ENCODE peak calls at places on chromosomes 12 and 14, in ten cellular contexts. One of them, this sample, is unnamed.

GRCh38 chr12:12927211-12928079 is 24.5 kb downstream of the GPRC5D start:
- DNase-seq in foreskin fibroblast: no peak
- DNase-seq in endodermal cell: no peak
- DNase-seq in epithelial cell of esophagus: peak
- DNase-seq in left ventricle myocardium superior: peak
- DNase-seq in progenitor cell of endocrine pancreas: peak
- DNase-seq in posterior cingulate gyrus: no peak
- DNase-seq in WERI-Rb-1: no peak
- DNase-seq in neuronal stem cell: no peak
- DNase-seq in EL: no peak
- DNase-seq in this sample: peak

GRCh38 chr12:34401659-34402227 is 379.4 kb downstream of the ALG10 start:
- DNase-seq in foreskin fibroblast: no peak
- DNase-seq in endodermal cell: peak
- DNase-seq in epithelial cell of esophagus: no peak
- DNase-seq in left ventricle myocardium superior: peak
- DNase-seq in progenitor cell of endocrine pancreas: peak
- DNase-seq in posterior cingulate gyrus: peak
- DNase-seq in WERI-Rb-1: peak
- DNase-seq in neuronal stem cell: no peak
- DNase-seq in EL: no peak
- DNase-seq in this sample: peak

GRCh38 chr12:122368361-122369073 is 54.0 kb downstream of the CLIP1 start:
- DNase-seq in foreskin fibroblast: peak
- DNase-seq in endodermal cell: peak
- DNase-seq in epithelial cell of esophagus: peak
- DNase-seq in left ventricle myocardium superior: no peak
- DNase-seq in progenitor cell of endocrine pancreas: no peak
- DNase-seq in posterior cingulate gyrus: no peak
- DNase-seq in WERI-Rb-1: no peak
- DNase-seq in neuronal stem cell: no peak
- DNase-seq in EL: peak
- DNase-seq in this sample: no peak

GRCh38 chr14:100708349-100709217 is 18.1 kb upstream of the DLK1 start:
- DNase-seq in foreskin fibroblast: peak
- DNase-seq in endodermal cell: peak
- DNase-seq in epithelial cell of esophagus: no peak
- DNase-seq in left ventricle myocardium superior: peak
- DNase-seq in progenitor cell of endocrine pancreas: peak
- DNase-seq in posterior cingulate gyrus: no peak
- DNase-seq in WERI-Rb-1: peak
- DNase-seq in neuronal stem cell: no peak
- DNase-seq in EL: no peak
- DNase-seq in this sample: no peak

GRCh38 chr14:102040153-102040552 is 46.7 kb downstream of the HSP90AA1 start:
- DNase-seq in foreskin fibroblast: no peak
- DNase-seq in endodermal cell: no peak
- DNase-seq in epithelial cell of esophagus: no peak
- DNase-seq in left ventricle myocardium superior: no peak
- DNase-seq in progenitor cell of endocrine pancreas: no peak
- DNase-seq in posterior cingulate gyrus: no peak
- DNase-seq in WERI-Rb-1: no peak
- DNase-seq in neuronal stem cell: no peak
- DNase-seq in EL: no peak
- DNase-seq in this sample: no peak

GRCh38 chr12:2345902-2346301 is 293.1 kb downstream of the CACNA1C start:
- DNase-seq in foreskin fibroblast: no peak
- DNase-seq in endodermal cell: peak
- DNase-seq in epithelial cell of esophagus: no peak
- DNase-seq in left ventricle myocardium superior: no peak
- DNase-seq in progenitor cell of endocrine pancreas: no peak
- DNase-seq in posterior cingulate gyrus: no peak
- DNase-seq in WERI-Rb-1: no peak
- DNase-seq in neuronal stem cell: no peak
- DNase-seq in EL: no peak
- DNase-seq in this sample: no peak

GRCh38 chr14:86532219-86532618 is 1002.3 kb downstream of the FLRT2 start:
- DNase-seq in foreskin fibroblast: peak
- DNase-seq in endodermal cell: no peak
- DNase-seq in epithelial cell of esophagus: peak
- DNase-seq in left ventricle myocardium superior: no peak
- DNase-seq in progenitor cell of endocrine pancreas: no peak
- DNase-seq in posterior cingulate gyrus: no peak
- DNase-seq in WERI-Rb-1: no peak
- DNase-seq in neuronal stem cell: no peak
- DNase-seq in EL: peak
- DNase-seq in this sample: no peak

GRCh38 chr12:56631790-56632700 is 1.9 kb upstream of the BAZ2A start:
- DNase-seq in foreskin fibroblast: peak
- DNase-seq in endodermal cell: peak
- DNase-seq in epithelial cell of esophagus: peak
- DNase-seq in left ventricle myocardium superior: peak
- DNase-seq in progenitor cell of endocrine pancreas: peak
- DNase-seq in posterior cingulate gyrus: peak
- DNase-seq in WERI-Rb-1: peak
- DNase-seq in neuronal stem cell: no peak
- DNase-seq in EL: peak
- DNase-seq in this sample: peak

GRCh38 chr12:96167492-96167891 is 26.7 kb upstream of the ELK3 start:
- DNase-seq in foreskin fibroblast: no peak
- DNase-seq in endodermal cell: no peak
- DNase-seq in epithelial cell of esophagus: no peak
- DNase-seq in left ventricle myocardium superior: no peak
- DNase-seq in progenitor cell of endocrine pancreas: no peak
- DNase-seq in posterior cingulate gyrus: no peak
- DNase-seq in WERI-Rb-1: no peak
- DNase-seq in neuronal stem cell: no peak
- DNase-seq in EL: no peak
- DNase-seq in this sample: no peak

GRCh38 chr12:18859400-18859799 is 121.5 kb downstream of the CAPZA3 start:
- DNase-seq in foreskin fibroblast: peak
- DNase-seq in endodermal cell: no peak
- DNase-seq in epithelial cell of esophagus: no peak
- DNase-seq in left ventricle myocardium superior: no peak
- DNase-seq in progenitor cell of endocrine pancreas: no peak
- DNase-seq in posterior cingulate gyrus: no peak
- DNase-seq in WERI-Rb-1: no peak
- DNase-seq in neuronal stem cell: no peak
- DNase-seq in EL: no peak
- DNase-seq in this sample: no peak

GRCh38 chr12:91133871-91134270 is 22.6 kb upstream of the LUM start:
- DNase-seq in foreskin fibroblast: peak
- DNase-seq in endodermal cell: no peak
- DNase-seq in epithelial cell of esophagus: no peak
- DNase-seq in left ventricle myocardium superior: no peak
- DNase-seq in progenitor cell of endocrine pancreas: no peak
- DNase-seq in posterior cingulate gyrus: no peak
- DNase-seq in WERI-Rb-1: no peak
- DNase-seq in neuronal stem cell: no peak
- DNase-seq in EL: peak
- DNase-seq in this sample: no peak

GRCh38 chr12:2402180-2402579 is 349.4 kb downstream of the CACNA1C start:
- DNase-seq in foreskin fibroblast: peak
- DNase-seq in endodermal cell: no peak
- DNase-seq in epithelial cell of esophagus: no peak
- DNase-seq in left ventricle myocardium superior: no peak
- DNase-seq in progenitor cell of endocrine pancreas: no peak
- DNase-seq in posterior cingulate gyrus: no peak
- DNase-seq in WERI-Rb-1: no peak
- DNase-seq in neuronal stem cell: no peak
- DNase-seq in EL: no peak
- DNase-seq in this sample: no peak

GRCh38 chr14:38867561-38868150 is 235.4 kb downstream of the SEC23A start:
- DNase-seq in foreskin fibroblast: peak
- DNase-seq in endodermal cell: peak
- DNase-seq in epithelial cell of esophagus: peak
- DNase-seq in left ventricle myocardium superior: peak
- DNase-seq in progenitor cell of endocrine pancreas: peak
- DNase-seq in posterior cingulate gyrus: peak
- DNase-seq in WERI-Rb-1: peak
- DNase-seq in neuronal stem cell: peak
- DNase-seq in EL: peak
- DNase-seq in this sample: peak

GRCh38 chr12:105935981-105936380 is 202.8 kb downstream of the NUAK1 start:
- DNase-seq in foreskin fibroblast: peak
- DNase-seq in endodermal cell: no peak
- DNase-seq in epithelial cell of esophagus: peak
- DNase-seq in left ventricle myocardium superior: no peak
- DNase-seq in progenitor cell of endocrine pancreas: no peak
- DNase-seq in posterior cingulate gyrus: no peak
- DNase-seq in WERI-Rb-1: no peak
- DNase-seq in neuronal stem cell: no peak
- DNase-seq in EL: peak
- DNase-seq in this sample: no peak

GRCh38 chr12:10372534-10372931 is 17.3 kb downstream of the KLRK1 start:
- DNase-seq in foreskin fibroblast: no peak
- DNase-seq in endodermal cell: peak
- DNase-seq in epithelial cell of esophagus: no peak
- DNase-seq in left ventricle myocardium superior: no peak
- DNase-seq in progenitor cell of endocrine pancreas: no peak
- DNase-seq in posterior cingulate gyrus: no peak
- DNase-seq in WERI-Rb-1: no peak
- DNase-seq in neuronal stem cell: no peak
- DNase-seq in EL: no peak
- DNase-seq in this sample: no peak

GRCh38 chr12:2456813-2457186 is 338.0 kb upstream of the FKBP4 start:
- DNase-seq in foreskin fibroblast: no peak
- DNase-seq in endodermal cell: no peak
- DNase-seq in epithelial cell of esophagus: no peak
- DNase-seq in left ventricle myocardium superior: no peak
- DNase-seq in progenitor cell of endocrine pancreas: no peak
- DNase-seq in posterior cingulate gyrus: no peak
- DNase-seq in WERI-Rb-1: no peak
- DNase-seq in neuronal stem cell: no peak
- DNase-seq in EL: no peak
- DNase-seq in this sample: no peak

GRCh38 chr14:79166171-79166570 is 996.0 kb downstream of the NRXN3 start:
- DNase-seq in foreskin fibroblast: no peak
- DNase-seq in endodermal cell: no peak
- DNase-seq in epithelial cell of esophagus: no peak
- DNase-seq in left ventricle myocardium superior: no peak
- DNase-seq in progenitor cell of endocrine pancreas: no peak
- DNase-seq in posterior cingulate gyrus: no peak
- DNase-seq in WERI-Rb-1: no peak
- DNase-seq in neuronal stem cell: no peak
- DNase-seq in EL: no peak
- DNase-seq in this sample: no peak

GRCh38 chr12:59452259-59452658 is 143.6 kb upstream of the SLC16A7 start:
- DNase-seq in foreskin fibroblast: peak
- DNase-seq in endodermal cell: no peak
- DNase-seq in epithelial cell of esophagus: peak
- DNase-seq in left ventricle myocardium superior: no peak
- DNase-seq in progenitor cell of endocrine pancreas: no peak
- DNase-seq in posterior cingulate gyrus: no peak
- DNase-seq in WERI-Rb-1: no peak
- DNase-seq in neuronal stem cell: no peak
- DNase-seq in EL: peak
- DNase-seq in this sample: no peak

GRCh38 chr12:95790912-95791849 is 617 bp upstream of the NTN4 start:
- DNase-seq in foreskin fibroblast: peak
- DNase-seq in endodermal cell: peak
- DNase-seq in epithelial cell of esophagus: peak
- DNase-seq in left ventricle myocardium superior: peak
- DNase-seq in progenitor cell of endocrine pancreas: peak
- DNase-seq in posterior cingulate gyrus: peak
- DNase-seq in WERI-Rb-1: peak
- DNase-seq in neuronal stem cell: peak
- DNase-seq in EL: peak
- DNase-seq in this sample: peak

GRCh38 chr12:43308776-43309175 is 243.2 kb downstream of the ADAMTS20 start:
- DNase-seq in foreskin fibroblast: no peak
- DNase-seq in endodermal cell: no peak
- DNase-seq in epithelial cell of esophagus: no peak
- DNase-seq in left ventricle myocardium superior: no peak
- DNase-seq in progenitor cell of endocrine pancreas: no peak
- DNase-seq in posterior cingulate gyrus: no peak
- DNase-seq in WERI-Rb-1: no peak
- DNase-seq in neuronal stem cell: no peak
- DNase-seq in EL: no peak
- DNase-seq in this sample: no peak

GRCh38 chr12:115223322-115223721 is 539.3 kb upstream of the TBX3 start:
- DNase-seq in foreskin fibroblast: peak
- DNase-seq in endodermal cell: no peak
- DNase-seq in epithelial cell of esophagus: peak
- DNase-seq in left ventricle myocardium superior: no peak
- DNase-seq in progenitor cell of endocrine pancreas: no peak
- DNase-seq in posterior cingulate gyrus: no peak
- DNase-seq in WERI-Rb-1: no peak
- DNase-seq in neuronal stem cell: no peak
- DNase-seq in EL: peak
- DNase-seq in this sample: no peak

GRCh38 chr12:30286345-30286926 is 409.2 kb downstream of the IPO8 start:
- DNase-seq in foreskin fibroblast: peak
- DNase-seq in endodermal cell: no peak
- DNase-seq in epithelial cell of esophagus: peak
- DNase-seq in left ventricle myocardium superior: no peak
- DNase-seq in progenitor cell of endocrine pancreas: no peak
- DNase-seq in posterior cingulate gyrus: no peak
- DNase-seq in WERI-Rb-1: peak
- DNase-seq in neuronal stem cell: peak
- DNase-seq in EL: peak
- DNase-seq in this sample: no peak

GRCh38 chr12:16600525-16600924 is 5.4 kb downstream of the LMO3 start:
- DNase-seq in foreskin fibroblast: no peak
- DNase-seq in endodermal cell: no peak
- DNase-seq in epithelial cell of esophagus: no peak
- DNase-seq in left ventricle myocardium superior: no peak
- DNase-seq in progenitor cell of endocrine pancreas: no peak
- DNase-seq in posterior cingulate gyrus: no peak
- DNase-seq in WERI-Rb-1: no peak
- DNase-seq in neuronal stem cell: no peak
- DNase-seq in EL: no peak
- DNase-seq in this sample: no peak

GRCh38 chr12:51855586-51856428 is 7.3 kb upstream of the FIGNL2 start:
- DNase-seq in foreskin fibroblast: peak
- DNase-seq in endodermal cell: peak
- DNase-seq in epithelial cell of esophagus: no peak
- DNase-seq in left ventricle myocardium superior: peak
- DNase-seq in progenitor cell of endocrine pancreas: peak
- DNase-seq in posterior cingulate gyrus: no peak
- DNase-seq in WERI-Rb-1: no peak
- DNase-seq in neuronal stem cell: peak
- DNase-seq in EL: peak
- DNase-seq in this sample: no peak

GRCh38 chr12:12804432-12804886 is 8.7 kb upstream of the DDX47 start:
- DNase-seq in foreskin fibroblast: peak
- DNase-seq in endodermal cell: no peak
- DNase-seq in epithelial cell of esophagus: peak
- DNase-seq in left ventricle myocardium superior: no peak
- DNase-seq in progenitor cell of endocrine pancreas: no peak
- DNase-seq in posterior cingulate gyrus: no peak
- DNase-seq in WERI-Rb-1: no peak
- DNase-seq in neuronal stem cell: no peak
- DNase-seq in EL: peak
- DNase-seq in this sample: no peak

This sample was measured in activated CD4-positive, alpha-beta memory T cell treated with anti-CD3 and anti-CD28 coated beads for 36 hours.